ENCODE peak calls at places on chromosomes 2 and 18, in six cellular contexts. C, L, Y, J, K and V are unnamed samples.

GRCh38 chr18:37184209-37184868 is 355.4 kb downstream of the KIAA1328 start:
- DNase-seq in L (no peak), Y (no peak), K (no peak), C (no peak), J (no peak), V (no peak)

GRCh38 chr2:19171409-19171808 is 187.0 kb downstream of the OSR1 start:
- DNase-seq in Y (no peak), K (no peak), J (no peak), L (no peak), C (no peak), V (no peak)

GRCh38 chr2:2898744-2899143 is 478.9 kb downstream of the EIPR1 start:
- DNase-seq in K (no peak), L (peak; percentile 59), J (no peak), Y (no peak), C (no peak), V (no peak)

GRCh38 chr18:43067570-43067969 is 47.9 kb downstream of the RIT2 start:
- DNase-seq in L (no peak), K (no peak), J (no peak), Y (no peak), C (no peak), V (no peak)

GRCh38 chr2:239685965-239686364 is 285.1 kb upstream of the HDAC4 start:
- DNase-seq in Y (no peak), L (no peak), K (no peak), C (no peak), J (no peak), V (no peak)

GRCh38 chr18:9684901-9685738 is 23.0 kb upstream of the RAB31 start:
- DNase-seq in K (no peak), L (no peak), C (peak; percentile 64), Y (peak; percentile 80), J (no peak), V (no peak)

GRCh38 chr2:168890006-168890782 is at the start of gene SPC25:
- DNase-seq in Y (peak; percentile 71), J (peak; percentile 94), L (peak; percentile 98), C (peak; percentile 85), K (peak; percentile 82), V (peak; percentile 92)

GRCh38 chr2:113890253-113891235 is 655 bp downstream of the ACTR3 start:
- DNase-seq in K (peak; percentile 75), C (peak; percentile 80), Y (peak; percentile 73), L (peak; percentile 92), J (peak; percentile 89), V (peak; percentile 22)

GRCh38 chr2:6343076-6343475 is 522.6 kb downstream of the CMPK2 start:
- DNase-seq in J (no peak), K (no peak), Y (no peak), L (peak; percentile 91), C (no peak), V (no peak)

GRCh38 chr18:79526468-79527460 is 131.0 kb downstream of the NFATC1 start:
- DNase-seq in L (no peak), Y (no peak), K (no peak), J (peak; percentile 73), C (no peak), V (no peak)

GRCh38 chr2:151852260-151853069 is 24.2 kb upstream of the ARL5A start:
- DNase-seq in J (no peak), K (no peak), L (no peak), C (no peak), Y (peak; percentile 6), V (no peak)

GRCh38 chr2:220811952-220812570 is 760.0 kb downstream of the EPHA4 start:
- DNase-seq in L (no peak), J (no peak), K (no peak), C (peak; percentile 75), Y (peak; percentile 89), V (no peak)

GRCh38 chr2:218984239-218985020 is 554 bp downstream of the FEV start:
- DNase-seq in Y (no peak), J (peak; percentile 72), L (no peak), C (no peak), K (no peak), V (no peak)

GRCh38 chr2:242051440-242051839 is 181.9 kb downstream of the RTP5 start:
- DNase-seq in Y (no peak), K (no peak), L (no peak), C (no peak), J (no peak), V (no peak)

GRCh38 chr2:105321875-105322646 is 7.5 kb downstream of the TGFBRAP1 start:
- DNase-seq in J (no peak), L (no peak), K (no peak), Y (peak; percentile 57), C (peak; percentile 52), V (no peak)

GRCh38 chr18:25830787-25831186 is 259.6 kb downstream of the SS18 start:
- DNase-seq in K (no peak), Y (peak; percentile 82), C (peak; percentile 82), J (no peak), L (no peak), V (no peak)

GRCh38 chr2:239001794-239002193 is 153.9 kb downstream of the TWIST2 start:
- DNase-seq in K (no peak), C (no peak), J (peak; percentile 12), L (no peak), Y (no peak), V (no peak)

GRCh38 chr2:196233033-196233807 is 61.8 kb upstream of the STK17B start:
- DNase-seq in J (no peak), K (no peak), Y (peak; percentile 84), L (peak; percentile 72), C (peak; percentile 85), V (no peak)

DNA sequence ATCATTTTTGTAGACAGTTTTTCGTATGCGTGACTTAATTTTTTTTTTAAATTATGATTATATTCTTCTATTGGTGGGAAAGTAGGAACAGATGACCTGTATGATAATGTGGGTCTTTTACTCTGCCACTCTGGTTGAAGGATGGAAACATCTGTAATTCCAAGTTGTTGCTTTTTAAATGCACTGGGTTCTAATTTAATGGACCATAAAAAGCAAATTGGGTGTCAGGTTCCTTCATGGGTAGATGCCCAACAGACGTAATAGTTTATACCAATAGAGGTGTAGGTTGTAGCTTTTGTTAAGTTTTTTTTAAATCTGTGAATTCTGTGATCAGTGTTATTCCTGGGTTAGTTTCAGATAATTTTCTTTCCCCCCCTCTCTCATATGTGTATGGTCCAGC is 117.6 kb downstream of the MAP4K4 start:
- DNase-seq in K (no peak), L (no peak), J (no peak), Y (no peak), C (no peak), V (no peak)
- H3K4me1 ChIP-seq in K (no peaks in the 10 kb centered on the region), L (no peaks in the 10 kb centered on the region), J (peaks cover 17% of the 10 kb centered on the region), Y (peaks cover 41% of the 10 kb centered on the region), C (peaks cover 29% of the 10 kb centered on the region), V (no peaks in the 10 kb centered on the region)

GRCh38 chr18:75070235-75070624 is 138.7 kb downstream of the PTGR3 start:
- DNase-seq in J (no peak), C (no peak), L (no peak), Y (no peak), K (no peak), V (no peak)

GRCh38 chr18:75071866-75072671 is 136.9 kb downstream of the PTGR3 start:
- DNase-seq in J (peak; percentile 31), L (no peak), K (no peak), C (no peak), Y (no peak), V (no peak)

GRCh38 chr18:75070625-75071483 is 138.1 kb downstream of the PTGR3 start:
- DNase-seq in C (peak; percentile 90), J (peak; percentile 74), Y (peak; percentile 84), K (peak; percentile 37), L (peak; percentile 74), V (no peak)

GRCh38 chr18:75072672-75073371 is 136.1 kb downstream of the PTGR3 start:
- DNase-seq in Y (no peak), L (no peak), J (peak; percentile 61), C (no peak), K (no peak), V (no peak)

DNA sequence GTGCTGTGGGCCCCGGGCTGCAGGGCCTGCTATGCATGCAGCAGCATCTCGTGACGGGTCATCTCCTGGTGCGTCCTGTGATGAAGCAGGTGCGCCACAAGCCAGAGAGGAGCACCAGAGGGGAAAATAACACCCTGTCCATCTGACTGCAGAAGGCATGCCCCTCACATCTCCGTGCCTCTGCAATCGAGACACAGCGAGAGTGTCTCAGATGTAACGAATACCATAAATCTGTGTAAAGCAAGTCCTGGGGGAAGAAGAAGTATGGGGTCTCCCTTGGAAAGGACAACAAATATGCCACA is 137.5 kb downstream of the PTGR3 start:
- DNase-seq in K (no peak), C (no peak), L (no peak), J (peak; percentile 78), Y (no peak), V (no peak)
- H3K9ac ChIP-seq in K (no peak overlapping the region), C (no peak overlapping the region), L (peak overlapping the region; percentile 47), J (no peak overlapping the region), Y (no peak overlapping the region), V (no peak overlapping the region)

DNA sequence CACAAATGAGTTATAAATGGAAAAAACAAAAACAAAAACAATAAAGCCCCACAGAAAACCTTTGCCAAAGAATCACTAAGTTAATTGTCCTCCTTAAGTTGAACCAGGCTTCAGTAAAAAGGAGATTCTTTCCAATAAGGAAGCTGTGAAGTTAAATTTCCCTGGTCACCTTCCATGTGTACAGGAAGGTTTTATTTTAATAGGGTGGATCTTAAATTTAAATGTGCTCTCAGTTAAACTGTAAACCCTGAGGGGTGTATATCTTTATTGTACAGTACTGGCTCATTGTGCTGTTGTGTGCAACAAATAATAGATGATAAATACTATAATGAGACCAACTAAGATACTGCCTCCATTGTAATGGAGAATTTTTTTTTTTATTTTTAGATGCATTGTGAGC is 97.0 kb downstream of the NYAP2 start:
- DNase-seq in Y (no peak), K (no peak), L (no peak), C (no peak), J (no peak), V (no peak)
- H3K4me3 ChIP-seq in Y (no peak overlapping the region), K (no peak overlapping the region), L (no peak overlapping the region), C (no peak overlapping the region), J (no peak overlapping the region), V (no peak overlapping the region)

GRCh38 chr18:3014501-3015202 is 1.7 kb upstream of the LPIN2 start:
- DNase-seq in J (no peak), K (no peak), C (no peak), L (no peak), Y (no peak), V (no peak)

GRCh38 chr18:3012920-3013810 is at the start of gene LPIN2:
- DNase-seq in J (peak; percentile 99), C (peak; percentile 96), Y (peak; percentile 88), L (peak; percentile 99), K (peak; percentile 71), V (peak; percentile 81)

GRCh38 chr18:3015851-3016250 is 2.9 kb upstream of the LPIN2 start:
- DNase-seq in Y (no peak), J (no peak), K (no peak), C (no peak), L (no peak), V (no peak)

GRCh38 chr18:3015203-3015590 is 2.3 kb upstream of the LPIN2 start:
- DNase-seq in Y (peak; percentile 66), J (no peak), L (no peak), C (peak; percentile 84), K (no peak), V (no peak)

DNA sequence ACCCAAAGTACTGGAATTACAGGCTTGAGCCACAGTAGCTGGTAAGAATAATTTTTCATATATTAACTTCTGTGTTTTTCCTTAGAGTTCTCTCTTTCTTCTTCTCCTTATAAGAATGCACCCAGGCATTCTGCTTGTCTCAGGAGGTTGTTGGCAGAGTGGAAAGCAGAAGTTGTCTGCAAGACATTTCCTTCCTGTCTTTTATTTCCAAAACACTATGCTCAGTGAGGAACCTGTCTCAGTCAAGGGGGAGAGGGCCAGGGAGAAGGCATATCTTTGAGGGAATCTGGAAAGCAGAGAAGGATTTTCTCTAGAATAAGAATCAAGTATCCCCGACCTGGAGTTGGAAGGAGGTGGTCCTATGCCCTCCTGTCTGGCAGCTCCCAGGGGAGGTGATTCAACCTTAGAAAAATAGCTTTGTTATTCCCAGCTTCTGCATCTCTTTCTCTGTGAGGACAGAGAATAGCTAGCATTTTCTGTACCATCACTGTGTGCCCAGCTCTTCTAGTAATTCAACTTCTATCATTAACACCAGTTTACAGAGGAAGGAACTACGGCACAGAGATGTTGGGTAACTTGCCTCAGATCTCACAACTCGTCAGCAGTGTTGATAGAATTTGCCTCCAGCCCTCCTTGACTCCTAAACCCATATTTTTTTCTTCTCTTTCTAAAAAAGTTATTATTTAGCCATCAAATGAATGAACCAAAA is 3.8 kb upstream of the LPIN2 start:
- DNase-seq in L (no peak), C (no peak), K (no peak), Y (no peak), J (no peak), V (no peak)
- H3K4me1 ChIP-seq in L (peaks cover 18% of the 10 kb centered on the region), C (peaks cover 11% of the 10 kb centered on the region), K (peaks cover 8% of the 10 kb centered on the region), Y (peaks cover 14% of the 10 kb centered on the region), J (peaks cover 9% of the 10 kb centered on the region), V (peaks cover 5% of the 10 kb centered on the region)